ENCODE peak calls at places on chromosome 9, in eight cellular contexts. X is IMR-90, A is lung, T is heart right ventricle, H is left ventricle myocardium inferior, N is mammary epithelial cell, Q is PC-3, E is aorta. D is an unnamed sample.
A peak's percentile ranks its signal among the peaks of the same experiment; 100 is the strongest.

GRCh38 chr9:17204611-17205165 is 69.8 kb downstream of the CNTLN start:
- DNase-seq in X (no peak), A (no peak), T (no peak), H (no peak), N (no peak), Q (no peak), E (no peak), D (no peak)

GRCh38 chr9:107239474-107239873 is 43.6 kb upstream of the RAD23B start:
- DNase-seq in X (peak; percentile 48), A (no peak), T (no peak), H (no peak), N (peak; percentile 58), Q (peak; percentile 47), E (no peak), D (no peak)

GRCh38 chr9:125659954-125660353 is 47.1 kb downstream of the MAPKAP1 start:
- DNase-seq in X (peak; percentile 90), A (no peak), T (no peak), H (no peak), N (peak; percentile 71), Q (peak; percentile 1), E (no peak), D (no peak)

GRCh38 chr9:91361294-91362201 is at the start of gene AUH:
- DNase-seq in X (peak; percentile 67), A (peak; percentile 83), T (peak; percentile 79), H (peak; percentile 87), N (peak; percentile 65), Q (peak; percentile 71), E (peak; percentile 96), D (peak; percentile 72)

GRCh38 chr9:79257671-79258410 is 313.9 kb upstream of the TLE4 start:
- DNase-seq in X (no peak), A (no peak), T (no peak), H (no peak), N (no peak), Q (no peak), E (no peak), D (no peak)

GRCh38 chr9:34992376-34992951 is 2.9 kb downstream of the DNAJB5 start:
- DNase-seq in X (peak; percentile 94), A (no peak), T (peak; percentile 61), H (peak; percentile 62), N (peak; percentile 69), Q (peak; percentile 80), E (peak; percentile 95), D (peak; percentile 84)

GRCh38 chr9:105050296-105050695 is 122.3 kb upstream of the ABCA1 start:
- DNase-seq in X (peak; percentile 51), A (no peak), T (no peak), H (no peak), N (no peak), Q (peak; percentile 3), E (no peak), D (no peak)

GRCh38 chr9:133207540-133208170 is 1.4 kb downstream of the OBP2B start:
- DNase-seq in X (no peak), A (no peak), T (no peak), H (no peak), N (no peak), Q (no peak), E (peak; percentile 36), D (no peak)

GRCh38 chr9:137456061-137456863 is 2.9 kb downstream of the NSMF start:
- DNase-seq in X (peak; percentile 28), A (no peak), T (no peak), H (no peak), N (no peak), Q (no peak), E (peak; percentile 70), D (no peak)

GRCh38 chr9:86778761-86779160 is 168.5 kb downstream of the GAS1 start:
- DNase-seq in X (no peak), A (no peak), T (no peak), H (no peak), N (no peak), Q (no peak), E (no peak), D (no peak)

GRCh38 chr9:12785251-12785880 is 10.5 kb downstream of the LURAP1L start:
- DNase-seq in X (peak; percentile 55), A (peak; percentile 63), T (no peak), H (no peak), N (peak; percentile 74), Q (peak; percentile 92), E (peak; percentile 81), D (no peak)

GRCh38 chr9:112065781-112066606 is 109.1 kb downstream of the SUSD1 start:
- DNase-seq in X (peak; percentile 94), A (peak; percentile 39), T (peak; percentile 30), H (no peak), N (peak; percentile 87), Q (peak; percentile 96), E (no peak), D (peak; percentile 84)

GRCh38 chr9:109817846-109818472 is 38.0 kb downstream of the PALM2AKAP2 start:
- DNase-seq in X (peak; percentile 99), A (peak; percentile 75), T (peak; percentile 92), H (no peak), N (peak; percentile 87), Q (peak; percentile 94), E (no peak), D (peak; percentile 72)

GRCh38 chr9:72046593-72047456 is 13.6 kb downstream of the C9orf57 start:
- DNase-seq in X (no peak), A (no peak), T (no peak), H (no peak), N (no peak), Q (no peak), E (no peak), D (no peak)

GRCh38 chr9:72048850-72049249 is 11.6 kb downstream of the C9orf57 start:
- DNase-seq in X (peak; percentile 23), A (no peak), T (no peak), H (no peak), N (no peak), Q (no peak), E (no peak), D (no peak)

DNA sequence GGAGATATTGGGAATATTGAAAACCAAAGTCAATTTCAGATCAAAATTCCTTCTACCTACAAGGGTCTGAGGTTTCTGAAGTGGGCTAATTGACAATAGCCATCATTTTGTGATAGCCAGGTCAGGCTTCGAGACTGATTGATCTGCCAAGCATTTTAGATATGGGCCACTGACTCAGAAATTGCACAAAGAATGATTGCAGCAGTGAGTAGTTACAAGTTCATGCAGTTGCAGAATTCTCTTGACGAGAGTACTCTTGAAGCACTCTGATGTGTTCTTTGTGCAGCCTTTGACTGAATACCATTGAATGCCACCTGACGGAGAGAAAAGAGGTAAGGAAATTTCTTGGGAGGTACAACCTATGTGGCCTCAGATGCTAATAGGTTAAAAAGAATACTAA is 8.3 kb downstream of the C9orf57 start:
- DNase-seq in X (no peak), A (no peak), T (no peak), H (no peak), N (no peak), Q (no peak), E (no peak), D (no peak)
- H3K27ac ChIP-seq in X (no peak overlapping the region), A (no peak overlapping the region), T (no peak overlapping the region), H (no peak overlapping the region), N (no peak overlapping the region), Q (no peak overlapping the region), E (no peak overlapping the region), D (no peak overlapping the region)

DNA sequence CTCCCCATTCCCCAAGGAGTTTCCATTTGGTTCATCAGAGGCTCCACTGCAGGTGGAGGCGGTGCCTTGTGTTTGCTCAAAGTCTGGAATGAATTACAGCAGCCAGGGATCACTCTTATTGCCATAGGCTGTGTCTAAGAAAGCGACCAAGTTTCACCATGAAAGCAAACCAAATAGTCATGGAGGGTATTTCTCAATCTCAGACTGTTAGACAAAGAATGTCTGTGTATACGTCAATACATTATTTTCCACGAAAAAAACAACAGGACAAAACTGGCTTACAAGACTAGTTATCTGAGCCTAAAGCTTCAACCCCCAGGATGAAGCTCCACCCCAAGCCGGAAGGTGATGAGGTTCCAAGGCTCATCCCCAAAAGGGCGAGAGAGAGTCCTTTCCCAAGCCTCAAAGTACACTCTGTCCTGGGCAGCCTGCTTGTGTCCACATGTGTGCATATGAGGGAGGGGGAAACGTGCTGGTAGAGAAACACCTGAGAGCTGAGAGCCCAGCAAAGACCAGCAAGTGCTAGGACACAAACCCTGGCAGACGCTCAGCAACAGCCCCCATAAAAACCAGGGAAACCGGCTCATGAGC is 4.3 kb downstream of the B4GALT1 start:
- DNase-seq in X (peak; percentile 79), A (peak; percentile 57), T (no peak), H (peak; percentile 55), N (peak; percentile 91), Q (peak; percentile 46), E (no peak), D (no peak)
- H3K4me1 ChIP-seq in X (peaks cover 58% of the 10 kb centered on the region), A (peaks cover 45% of the 10 kb centered on the region), T (peaks cover 80% of the 10 kb centered on the region), H (peaks cover 94% of the 10 kb centered on the region), N (peaks cover 77% of the 10 kb centered on the region), Q (peaks cover 76% of the 10 kb centered on the region), E (peaks cover 11% of the 10 kb centered on the region), D (peaks cover 59% of the 10 kb centered on the region)

DNA sequence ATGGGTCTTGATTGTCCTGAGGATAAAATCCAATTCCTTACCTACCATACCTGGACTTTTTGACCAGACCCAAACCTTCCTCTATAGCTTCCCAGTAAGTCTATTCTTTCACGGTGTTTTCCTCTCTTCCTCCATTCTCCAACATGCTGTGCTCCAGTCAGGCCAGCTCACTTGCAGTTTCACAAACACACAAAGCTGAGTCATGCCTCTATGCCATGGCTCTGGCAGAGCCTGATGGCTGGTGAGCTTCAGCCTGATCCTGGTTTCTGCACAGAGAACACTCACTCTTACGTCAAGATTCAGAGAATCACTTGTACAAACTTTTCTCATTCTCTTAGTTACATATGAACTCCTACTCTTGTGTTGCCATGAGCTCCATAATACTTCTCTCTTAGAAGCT is 27.7 kb upstream of the PAX5 start:
- DNase-seq in X (peak; percentile 38), A (no peak), T (no peak), H (no peak), N (no peak), Q (peak; percentile 54), E (no peak), D (no peak)
- H3K27ac ChIP-seq in X (no peak overlapping the region), A (no peak overlapping the region), T (no peak overlapping the region), H (no peak overlapping the region), N (no peak overlapping the region), Q (no peak overlapping the region), E (no peak overlapping the region), D (no peak overlapping the region)

GRCh38 chr9:21549890-21550289 is 67.8 kb upstream of the IFNE start:
- DNase-seq in X (no peak), A (no peak), T (no peak), H (no peak), N (no peak), Q (no peak), E (no peak), D (no peak)

GRCh38 chr9:21552244-21552825 is 70.2 kb upstream of the IFNE start:
- DNase-seq in X (no peak), A (no peak), T (no peak), H (no peak), N (no peak), Q (no peak), E (no peak), D (no peak)

GRCh38 chr9:21550392-21550791 is 68.3 kb upstream of the IFNE start:
- DNase-seq in X (no peak), A (no peak), T (no peak), H (no peak), N (no peak), Q (no peak), E (no peak), D (no peak)

GRCh38 chr9:21553441-21553840 is 71.3 kb upstream of the IFNE start:
- DNase-seq in X (no peak), A (no peak), T (no peak), H (no peak), N (no peak), Q (no peak), E (no peak), D (no peak)

DNA sequence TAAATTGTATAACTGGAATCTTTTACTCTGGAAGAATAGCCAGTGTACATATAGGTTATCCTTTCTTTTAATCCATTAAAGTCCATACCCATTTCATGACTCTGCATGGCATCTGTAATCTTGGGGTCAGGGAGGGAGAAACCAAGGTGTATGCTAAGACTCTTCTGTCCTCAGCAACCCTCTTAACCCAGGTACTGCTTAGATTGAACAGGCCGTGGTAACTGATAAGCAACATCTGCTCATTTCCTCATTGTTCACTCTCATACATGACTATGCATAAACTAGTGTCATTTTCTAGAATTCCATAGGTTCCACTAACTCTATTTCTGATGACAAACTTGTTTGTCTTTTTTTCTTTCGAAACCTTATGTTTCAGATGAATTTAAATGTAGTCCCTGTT is 69.3 kb upstream of the IFNE start:
- DNase-seq in X (peak; percentile 47), A (no peak), T (no peak), H (no peak), N (no peak), Q (no peak), E (no peak), D (no peak)
- H3K4me1 ChIP-seq in X (peaks cover 25% of the 10 kb centered on the region), A (peaks cover 2% of the 10 kb centered on the region), T (no peaks in the 10 kb centered on the region), H (no peaks in the 10 kb centered on the region), N (peaks cover 62% of the 10 kb centered on the region), Q (peaks cover 70% of the 10 kb centered on the region), E (peaks cover 4% of the 10 kb centered on the region), D (peaks cover 58% of the 10 kb centered on the region)

D was measured in RWPE2.